ENCODE peak calls at places on chromosomes 2 and 18, in six cellular contexts. E, T, O, H, N and G are unnamed samples.

GRCh38 chr2:20614201-20615045 is 36.5 kb downstream of the HS1BP3 start:
- ATAC-seq in T (no peak), H (no peak), N (peak), E (no peak), O (no peak), G (no peak)

GRCh38 chr2:165203689-165204559 is at the start of gene SCN3A:
- ATAC-seq in E (peak), T (no peak), N (peak), O (peak), H (no peak), G (no peak)

GRCh38 chr18:8229040-8229439 is 380.2 kb upstream of the RAB12 start:
- ATAC-seq in N (no peak), E (no peak), H (no peak), T (no peak), O (no peak), G (no peak)

GRCh38 chr2:71337776-71338175 is 6.2 kb downstream of the ZNF638 start:
- ATAC-seq in E (no peak), T (no peak), H (no peak), O (no peak), N (no peak), G (no peak)

GRCh38 chr2:79432731-79433146 is 80.1 kb upstream of the CTNNA2 start:
- ATAC-seq in E (no peak), H (no peak), T (no peak), N (no peak), O (no peak), G (no peak)

GRCh38 chr2:179340678-179341077 is 76.0 kb upstream of the SESTD1 start:
- ATAC-seq in N (peak), E (peak), H (no peak), T (no peak), O (peak), G (peak)

GRCh38 chr2:24382363-24383021 is 22.2 kb upstream of the ITSN2 start:
- ATAC-seq in N (peak), O (peak), T (peak), H (peak), E (peak), G (peak)

GRCh38 chr2:47043142-47043890 is 111.8 kb downstream of the STPG4 start:
- ATAC-seq in H (peak), T (no peak), E (peak), O (peak), N (no peak), G (peak)

GRCh38 chr2:15122915-15123314 is 438.2 kb downstream of the NBAS start:
- ATAC-seq in E (peak), T (peak), O (no peak), N (no peak), H (no peak), G (no peak)

GRCh38 chr2:147696426-147696825 is 148.4 kb upstream of the ACVR2A start:
- ATAC-seq in O (no peak), N (no peak), T (no peak), H (no peak), E (no peak), G (no peak)

GRCh38 chr2:105864262-105864661 is 119.5 kb downstream of the NCK2 start:
- ATAC-seq in E (no peak), H (no peak), T (no peak), N (no peak), O (no peak), G (no peak)

DNA sequence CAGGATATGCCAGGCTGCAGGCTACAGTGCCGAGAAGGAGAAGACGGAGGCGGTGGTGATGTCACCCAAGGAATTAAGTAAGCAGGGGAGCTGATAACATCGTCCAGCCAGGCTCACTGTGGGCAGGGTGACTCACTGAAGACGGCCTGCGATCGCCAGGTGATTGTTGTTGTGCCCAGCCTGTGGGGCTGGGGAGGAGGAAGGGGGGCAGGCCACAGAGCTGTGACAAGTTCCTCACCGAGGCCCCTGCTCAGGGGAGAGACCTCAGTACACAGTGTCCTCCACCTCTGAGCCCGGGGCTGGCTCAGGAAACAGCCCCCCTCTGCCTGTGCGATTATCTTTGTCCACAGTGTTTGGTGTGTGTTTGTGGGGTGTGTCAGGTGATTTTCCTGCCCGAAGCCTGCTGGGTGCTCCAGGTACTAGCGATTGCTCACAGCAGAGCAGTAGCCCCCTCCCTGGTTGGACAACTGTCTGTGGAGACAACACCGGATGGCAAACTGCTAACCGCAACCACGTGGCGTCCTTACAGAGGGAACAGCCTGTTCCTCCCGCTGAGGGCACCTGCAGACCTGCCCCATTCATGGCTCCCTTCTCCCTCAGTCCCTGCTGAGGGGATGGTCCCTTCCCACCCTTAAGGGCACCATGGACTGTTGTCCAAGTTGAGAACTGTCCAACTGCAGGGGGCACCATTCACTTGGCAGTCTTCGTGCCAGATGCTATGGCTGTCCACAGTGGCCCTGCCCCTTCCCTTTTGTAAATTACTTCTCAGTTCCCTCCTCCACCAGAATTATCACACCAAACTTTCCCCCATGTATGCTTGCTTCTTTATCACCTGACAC is 95.1 kb downstream of the ZFP36L2 start:
- ATAC-seq in H (peak), E (peak), T (peak), O (peak), N (peak), G (peak)
- TF ChIP-seq EP300 in H (peak), E (no peak), T (peak), O (no peak), N (no peak), G (no peak)

DNA sequence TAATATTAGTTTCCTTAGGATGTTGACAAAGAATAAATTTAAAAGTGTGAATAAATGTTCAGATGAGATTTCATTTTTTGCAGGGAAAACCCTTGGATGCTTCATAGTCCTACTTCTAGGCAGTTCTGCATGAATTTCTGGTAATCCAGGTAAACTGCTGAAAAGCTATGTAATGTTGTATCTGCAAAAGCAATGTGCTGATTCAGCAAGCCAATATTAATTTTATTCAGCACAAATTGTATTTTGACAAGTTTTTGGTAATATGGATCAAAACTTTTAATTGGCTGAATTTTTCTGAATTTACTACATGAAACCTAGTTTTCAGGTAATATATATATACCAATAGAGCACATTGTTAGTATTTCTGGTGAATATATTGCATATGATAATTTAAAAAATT is 17.8 kb upstream of the RBBP8 start:
- ATAC-seq in O (no peak), N (no peak), T (no peak), E (no peak), H (no peak), G (no peak)
- TF ChIP-seq CTCF in O (no peak), N (no peak), T (no peak), E (no peak), H (no peak), G (no peak)

GRCh38 chr18:13801260-13801601 is 22.7 kb upstream of the MC5R start:
- ATAC-seq in T (no peak), N (no peak), O (peak), E (peak), H (no peak), G (no peak)

GRCh38 chr18:13809025-13809384 is 14.9 kb upstream of the MC5R start:
- ATAC-seq in T (no peak), H (no peak), N (no peak), E (no peak), O (no peak), G (no peak)

GRCh38 chr18:13800505-13801259 is 23.3 kb upstream of the MC5R start:
- ATAC-seq in N (peak), T (peak), H (peak), E (peak), O (peak), G (peak)

GRCh38 chr18:13808294-13809024 is 15.5 kb upstream of the MC5R start:
- ATAC-seq in H (no peak), E (no peak), N (no peak), O (no peak), T (no peak), G (no peak)

GRCh38 chr18:13804305-13804704 is 19.6 kb upstream of the MC5R start:
- ATAC-seq in H (no peak), N (peak), T (no peak), E (no peak), O (no peak), G (no peak)
- TF ChIP-seq EP300 in H (no peak), N (no peak), T (no peak), E (no peak), O (no peak), G (no peak)

GRCh38 chr2:229133155-229133772 is 137.8 kb downstream of the PID1 start:
- ATAC-seq in T (no peak), O (peak), H (no peak), E (peak), N (peak), G (no peak)
- TF ChIP-seq CTCF in T (no peak), O (peak), H (peak), E (peak), N (peak), G (peak)

DNA sequence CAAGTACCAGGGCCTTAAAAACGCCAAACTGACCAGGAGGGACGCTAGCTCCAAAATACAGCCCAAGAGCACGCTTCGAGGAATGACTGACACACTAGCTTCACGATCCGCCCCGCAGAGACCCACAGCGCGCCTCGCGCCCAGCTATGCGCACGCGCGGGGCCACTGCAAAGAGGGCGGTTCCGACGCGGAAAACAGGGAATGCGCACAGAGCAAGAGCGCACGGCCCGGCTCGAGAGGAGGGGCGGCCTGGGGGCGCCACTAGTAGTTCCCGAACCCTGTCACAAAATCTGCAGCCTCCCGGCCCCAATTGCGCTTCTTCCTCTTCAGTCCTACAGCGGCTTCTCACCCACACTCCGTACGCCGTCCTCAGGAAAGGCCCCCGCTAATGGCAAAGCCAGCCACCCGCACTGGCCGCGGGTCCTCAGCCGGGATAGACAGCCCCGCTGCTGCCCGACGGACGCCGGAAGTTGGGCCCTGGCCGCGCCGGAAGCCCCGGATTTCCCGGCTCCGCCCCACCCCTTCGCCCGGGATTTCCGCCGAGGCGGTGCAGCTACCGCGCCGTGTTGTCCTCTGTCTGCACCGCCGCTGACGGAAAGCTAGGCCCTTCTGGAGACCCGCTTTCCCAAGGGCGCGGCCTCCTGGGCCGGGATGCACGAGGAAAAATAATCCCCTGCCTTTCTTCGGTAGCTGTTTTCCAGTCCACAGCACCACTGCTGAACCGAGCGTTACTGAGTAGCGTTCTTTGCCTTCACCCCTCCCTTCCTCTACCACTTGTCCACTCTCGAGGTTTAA is at the start of gene HDHD2:
- ATAC-seq in E (peak), O (peak), N (peak), H (peak), T (peak), G (peak)
- TF ChIP-seq EP300 in E (no peak), O (no peak), N (no peak), H (no peak), T (no peak), G (no peak)

DNA sequence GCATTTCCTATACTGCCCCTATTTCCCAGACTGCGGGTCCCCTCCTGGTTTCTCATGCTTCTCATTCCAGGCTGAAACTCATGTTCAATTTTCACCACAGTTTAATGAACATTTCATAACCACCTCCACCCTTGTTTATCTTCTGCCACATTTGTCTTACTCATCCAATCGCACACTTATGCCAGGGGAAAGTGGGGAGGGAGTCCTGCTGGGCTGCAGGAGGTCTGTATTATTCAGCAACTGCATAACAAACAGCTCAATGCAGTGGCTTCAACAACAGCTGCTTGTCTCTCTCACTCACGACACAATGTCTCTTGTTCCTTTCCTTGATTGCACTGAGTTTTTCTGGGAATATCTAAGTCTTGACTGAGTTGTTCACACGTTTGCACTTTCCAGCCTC is 106.0 kb downstream of the ZNF519 start:
- ATAC-seq in N (no peak), T (no peak), E (no peak), H (no peak), O (no peak), G (no peak)
- TF ChIP-seq CTCF in N (no peak), T (no peak), E (no peak), H (no peak), O (no peak), G (no peak)

GRCh38 chr18:5391427-5391826 is 95.9 kb upstream of the ZBTB14 start:
- ATAC-seq in O (no peak), N (no peak), E (no peak), H (no peak), T (no peak), G (no peak)
- TF ChIP-seq EP300 in O (no peak), N (no peak), E (no peak), H (no peak), T (no peak), G (no peak)